ENCODE peak calls at places on chromosomes 16 and 17, in five cellular contexts. One of them, this sample, is unnamed. For H3K4me1, the result is how much of the 10 kb centered on the place peaks cover.

GRCh38 chr16:1823821-1824220 is 2.8 kb downstream of the HAGH start:
- DNase-seq in breast epithelium: no peak
- DNase-seq in kidney: no peak
- DNase-seq in left ventricle myocardium inferior: peak
- DNase-seq in upper lobe of right lung: no peak
- DNase-seq in this sample: no peak

GRCh38 chr16:65388592-65388991 is 266.7 kb upstream of the CDH11 start:
- DNase-seq in breast epithelium: no peak
- DNase-seq in kidney: no peak
- DNase-seq in upper lobe of right lung: no peak
- DNase-seq in left ventricle myocardium inferior: no peak
- DNase-seq in this sample: no peak

GRCh38 chr16:10619271-10619849 is 39.0 kb upstream of the EMP2 start:
- DNase-seq in kidney: no peak
- DNase-seq in left ventricle myocardium inferior: peak
- DNase-seq in breast epithelium: peak
- DNase-seq in upper lobe of right lung: peak
- DNase-seq in this sample: no peak

GRCh38 chr16:6725634-6726331 is 606.9 kb upstream of the RBFOX1 start:
- DNase-seq in left ventricle myocardium inferior: no peak
- DNase-seq in upper lobe of right lung: no peak
- DNase-seq in breast epithelium: no peak
- DNase-seq in kidney: no peak
- DNase-seq in this sample: no peak

GRCh38 chr16:49749816-49750215 is 106.1 kb downstream of the ZNF423 start:
- DNase-seq in kidney: no peak
- DNase-seq in breast epithelium: no peak
- DNase-seq in left ventricle myocardium inferior: no peak
- DNase-seq in upper lobe of right lung: no peak
- DNase-seq in this sample: no peak

GRCh38 chr16:75256059-75256870 is 4.8 kb upstream of the BCAR1 start:
- DNase-seq in upper lobe of right lung: peak
- DNase-seq in breast epithelium: no peak
- DNase-seq in left ventricle myocardium inferior: no peak
- DNase-seq in kidney: peak
- DNase-seq in this sample: no peak

GRCh38 chr17:42659079-42659931 is at the start of gene TUBG2:
- DNase-seq in upper lobe of right lung: peak
- DNase-seq in breast epithelium: peak
- DNase-seq in kidney: peak
- DNase-seq in left ventricle myocardium inferior: peak
- DNase-seq in this sample: peak

GRCh38 chr17:80408872-80409271 is 6.1 kb upstream of the ENDOV start:
- DNase-seq in kidney: no peak
- DNase-seq in breast epithelium: no peak
- DNase-seq in left ventricle myocardium inferior: no peak
- DNase-seq in upper lobe of right lung: no peak
- DNase-seq in this sample: no peak

GRCh38 chr16:27426423-27427408 is 24.7 kb downstream of the IL21R start:
- DNase-seq in left ventricle myocardium inferior: no peak
- DNase-seq in breast epithelium: peak
- DNase-seq in upper lobe of right lung: peak
- DNase-seq in kidney: no peak
- DNase-seq in this sample: peak

GRCh38 chr17:19317359-19318095 is 45.0 kb downstream of the B9D1 start:
- DNase-seq in left ventricle myocardium inferior: peak
- DNase-seq in upper lobe of right lung: peak
- DNase-seq in kidney: peak
- DNase-seq in breast epithelium: peak
- DNase-seq in this sample: peak

GRCh38 chr17:16001498-16001897 is 1.9 kb downstream of the TTC19 start:
- DNase-seq in kidney: no peak
- DNase-seq in breast epithelium: no peak
- DNase-seq in left ventricle myocardium inferior: no peak
- DNase-seq in upper lobe of right lung: no peak
- DNase-seq in this sample: no peak

GRCh38 chr17:40354191-40355122 is 10.1 kb downstream of the GJD3 start:
- DNase-seq in left ventricle myocardium inferior: no peak
- DNase-seq in upper lobe of right lung: no peak
- DNase-seq in breast epithelium: no peak
- DNase-seq in kidney: peak
- DNase-seq in this sample: no peak

GRCh38 chr16:22369221-22369811 is 5.1 kb downstream of the CDR2 start:
- DNase-seq in left ventricle myocardium inferior: no peak
- DNase-seq in breast epithelium: no peak
- DNase-seq in kidney: no peak
- DNase-seq in upper lobe of right lung: no peak
- DNase-seq in this sample: no peak

GRCh38 chr17:46056800-46057304 is 57.8 kb downstream of the STH start:
- DNase-seq in kidney: no peak
- DNase-seq in breast epithelium: no peak
- DNase-seq in upper lobe of right lung: no peak
- DNase-seq in left ventricle myocardium inferior: no peak
- DNase-seq in this sample: no peak

GRCh38 chr17:32783602-32784001 is 93.3 kb downstream of the MYO1D start:
- DNase-seq in left ventricle myocardium inferior: no peak
- DNase-seq in upper lobe of right lung: no peak
- DNase-seq in breast epithelium: no peak
- DNase-seq in kidney: no peak
- DNase-seq in this sample: no peak

GRCh38 chr17:55005520-55005919 is 37.0 kb downstream of the STXBP4 start:
- DNase-seq in kidney: no peak
- DNase-seq in upper lobe of right lung: no peak
- DNase-seq in left ventricle myocardium inferior: no peak
- DNase-seq in breast epithelium: no peak
- DNase-seq in this sample: no peak

GRCh38 chr17:21041753-21042433 is 918 bp downstream of the USP22 start:
- DNase-seq in left ventricle myocardium inferior: peak
- DNase-seq in upper lobe of right lung: peak
- DNase-seq in kidney: peak
- DNase-seq in breast epithelium: peak
- DNase-seq in this sample: peak

GRCh38 chr16:57480127-57480753 is 6.1 kb downstream of the DOK4 start:
- DNase-seq in upper lobe of right lung: peak
- DNase-seq in breast epithelium: no peak
- DNase-seq in left ventricle myocardium inferior: peak
- DNase-seq in kidney: peak
- DNase-seq in this sample: no peak

GRCh38 chr16:49564577-49565224 is 191.1 kb downstream of the C16orf78 start:
- DNase-seq in breast epithelium: no peak
- DNase-seq in upper lobe of right lung: no peak
- DNase-seq in kidney: no peak
- DNase-seq in left ventricle myocardium inferior: no peak
- DNase-seq in this sample: no peak

GRCh38 chr16:86431540-86431939 is 78.8 kb upstream of the FOXF1 start:
- DNase-seq in left ventricle myocardium inferior: no peak
- DNase-seq in upper lobe of right lung: no peak
- DNase-seq in kidney: no peak
- DNase-seq in breast epithelium: no peak
- DNase-seq in this sample: no peak

GRCh38 chr16:65410801-65411200 is 288.9 kb upstream of the CDH11 start:
- DNase-seq in kidney: no peak
- DNase-seq in breast epithelium: no peak
- DNase-seq in left ventricle myocardium inferior: no peak
- DNase-seq in upper lobe of right lung: no peak
- DNase-seq in this sample: no peak

GRCh38 chr17:394718-395095 is 42.1 kb upstream of the RPH3AL start:
- DNase-seq in breast epithelium: no peak
- DNase-seq in left ventricle myocardium inferior: no peak
- DNase-seq in upper lobe of right lung: no peak
- DNase-seq in kidney: peak
- DNase-seq in this sample: no peak

GRCh38 chr17:8963665-8964258 is 1.7 kb downstream of the PIK3R5 start:
- DNase-seq in left ventricle myocardium inferior: no peak
- DNase-seq in breast epithelium: no peak
- DNase-seq in upper lobe of right lung: no peak
- DNase-seq in kidney: no peak
- DNase-seq in this sample: peak

GRCh38 chr17:78933959-78934568 is 8.9 kb upstream of the TIMP2 start:
- DNase-seq in breast epithelium: peak
- DNase-seq in upper lobe of right lung: peak
- DNase-seq in kidney: peak
- DNase-seq in left ventricle myocardium inferior: peak
- DNase-seq in this sample: peak

GRCh38 chr16:17467923-17468540 is 2.7 kb downstream of the XYLT1 start:
- DNase-seq in upper lobe of right lung: peak
- DNase-seq in left ventricle myocardium inferior: peak
- DNase-seq in breast epithelium: peak
- DNase-seq in kidney: peak
- DNase-seq in this sample: peak

GRCh38 chr16:4661661-4662060 is 31.7 kb upstream of the NUDT16L1 start:
- DNase-seq in upper lobe of right lung: peak
- DNase-seq in kidney: no peak
- DNase-seq in breast epithelium: no peak
- DNase-seq in left ventricle myocardium inferior: no peak
- DNase-seq in this sample: no peak

GRCh38 chr17:7017827-7018200 is 5.0 kb upstream of the BCL6B start:
- DNase-seq in left ventricle myocardium inferior: no peak
- DNase-seq in kidney: peak
- DNase-seq in breast epithelium: no peak
- DNase-seq in upper lobe of right lung: no peak
- DNase-seq in this sample: no peak
- H3K4me1 ChIP-seq in left ventricle myocardium inferior: half or more
- H3K4me1 ChIP-seq in kidney: under half
- H3K4me1 ChIP-seq in breast epithelium: under half
- H3K4me1 ChIP-seq in upper lobe of right lung: half or more
- H3K4me1 ChIP-seq in this sample: half or more

DNA sequence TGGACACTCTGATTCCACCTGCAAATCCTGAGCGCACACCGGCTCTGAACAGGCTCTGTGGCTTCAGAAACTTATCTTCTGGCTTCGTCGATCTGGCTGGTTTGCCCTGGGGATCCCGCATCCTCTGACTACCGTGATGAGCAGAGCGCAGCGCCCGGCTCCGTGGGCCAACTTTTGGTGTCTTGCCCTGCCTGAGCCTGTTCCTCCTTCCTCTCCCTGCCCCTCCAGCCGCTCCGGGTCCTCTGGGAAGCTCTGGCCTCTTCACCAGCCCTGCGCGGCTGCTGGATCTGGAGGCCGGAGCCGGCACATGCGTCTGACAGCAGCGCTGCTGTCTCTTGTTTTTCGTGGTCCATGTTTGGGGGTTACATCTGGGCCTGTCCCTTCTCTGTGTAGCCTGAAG is 65.6 kb downstream of the JPH3 start:
- DNase-seq in breast epithelium: no peak
- DNase-seq in upper lobe of right lung: no peak
- DNase-seq in kidney: no peak
- DNase-seq in left ventricle myocardium inferior: no peak
- DNase-seq in this sample: no peak
- H3K27ac ChIP-seq in breast epithelium: no peak
- H3K27ac ChIP-seq in upper lobe of right lung: no peak
- H3K27ac ChIP-seq in kidney: no peak
- H3K27ac ChIP-seq in left ventricle myocardium inferior: no peak
- H3K27ac ChIP-seq in this sample: no peak

GRCh38 chr17:50051082-50051576 is 4.8 kb upstream of the ITGA3 start:
- DNase-seq in kidney: peak
- DNase-seq in upper lobe of right lung: no peak
- DNase-seq in left ventricle myocardium inferior: no peak
- DNase-seq in breast epithelium: no peak
- DNase-seq in this sample: no peak

GRCh38 chr17:50052241-50052788 is 3.6 kb upstream of the ITGA3 start:
- DNase-seq in upper lobe of right lung: no peak
- DNase-seq in kidney: peak
- DNase-seq in left ventricle myocardium inferior: no peak
- DNase-seq in breast epithelium: no peak
- DNase-seq in this sample: no peak

GRCh38 chr17:50051606-50052005 is 4.3 kb upstream of the ITGA3 start:
- DNase-seq in breast epithelium: no peak
- DNase-seq in left ventricle myocardium inferior: no peak
- DNase-seq in kidney: peak
- DNase-seq in upper lobe of right lung: no peak
- DNase-seq in this sample: no peak

GRCh38 chr17:50053654-50053960 is 2.3 kb upstream of the ITGA3 start:
- DNase-seq in upper lobe of right lung: no peak
- DNase-seq in left ventricle myocardium inferior: no peak
- DNase-seq in breast epithelium: no peak
- DNase-seq in kidney: no peak
- DNase-seq in this sample: no peak

GRCh38 chr17:50052822-50053653 is 2.9 kb upstream of the ITGA3 start:
- DNase-seq in kidney: peak
- DNase-seq in breast epithelium: no peak
- DNase-seq in upper lobe of right lung: no peak
- DNase-seq in left ventricle myocardium inferior: peak
- DNase-seq in this sample: peak
- H3K4me1 ChIP-seq in kidney: under half
- H3K4me1 ChIP-seq in breast epithelium: under half
- H3K4me1 ChIP-seq in upper lobe of right lung: under half
- H3K4me1 ChIP-seq in left ventricle myocardium inferior: half or more
- H3K4me1 ChIP-seq in this sample: under half

GRCh38 chr16:82884320-82884898 is 257.6 kb downstream of the CDH13 start:
- DNase-seq in breast epithelium: no peak
- DNase-seq in kidney: no peak
- DNase-seq in upper lobe of right lung: no peak
- DNase-seq in left ventricle myocardium inferior: no peak
- DNase-seq in this sample: no peak
- H3K27ac ChIP-seq in breast epithelium: no peak
- H3K27ac ChIP-seq in kidney: no peak
- H3K27ac ChIP-seq in upper lobe of right lung: no peak
- H3K27ac ChIP-seq in left ventricle myocardium inferior: no peak
- H3K27ac ChIP-seq in this sample: no peak

DNA sequence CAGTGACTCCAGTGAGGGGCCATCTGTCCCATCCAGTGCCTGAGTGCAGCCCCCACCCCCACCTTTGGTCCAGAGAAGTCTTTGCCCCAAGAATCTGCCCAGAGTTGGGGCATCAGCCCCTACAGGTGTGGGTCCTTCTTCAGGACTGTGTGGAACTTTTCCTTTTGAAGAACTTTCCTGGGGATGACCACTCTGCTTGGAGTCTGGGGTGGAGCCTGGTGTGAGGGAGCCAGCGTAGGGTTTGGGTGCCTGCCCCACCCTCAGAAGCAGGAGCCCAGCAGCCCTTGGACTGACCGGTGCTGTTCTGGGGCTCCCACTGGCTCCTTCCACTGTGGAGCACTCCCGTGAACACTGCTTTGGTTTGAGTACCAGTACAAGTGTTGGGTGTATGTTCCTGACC is 19.3 kb downstream of the MPRIP start:
- DNase-seq in left ventricle myocardium inferior: no peak
- DNase-seq in breast epithelium: no peak
- DNase-seq in kidney: no peak
- DNase-seq in upper lobe of right lung: peak
- DNase-seq in this sample: no peak
- H3K4me1 ChIP-seq in left ventricle myocardium inferior: half or more
- H3K4me1 ChIP-seq in breast epithelium: under half
- H3K4me1 ChIP-seq in kidney: half or more
- H3K4me1 ChIP-seq in upper lobe of right lung: under half
- H3K4me1 ChIP-seq in this sample: under half

GRCh38 chr16:14187517-14188338 is 116.6 kb downstream of the MRTFB start:
- DNase-seq in kidney: no peak
- DNase-seq in left ventricle myocardium inferior: no peak
- DNase-seq in breast epithelium: no peak
- DNase-seq in upper lobe of right lung: no peak
- DNase-seq in this sample: no peak
- H3K27ac ChIP-seq in kidney: no peak
- H3K27ac ChIP-seq in left ventricle myocardium inferior: peak
- H3K27ac ChIP-seq in breast epithelium: peak
- H3K27ac ChIP-seq in upper lobe of right lung: peak
- H3K27ac ChIP-seq in this sample: peak

GRCh38 chr17:6388416-6388815 is 46.5 kb downstream of the AIPL1 start:
- DNase-seq in breast epithelium: no peak
- DNase-seq in kidney: no peak
- DNase-seq in left ventricle myocardium inferior: no peak
- DNase-seq in upper lobe of right lung: no peak
- DNase-seq in this sample: no peak
- H3K4me1 ChIP-seq in breast epithelium: under half
- H3K4me1 ChIP-seq in kidney: under half
- H3K4me1 ChIP-seq in left ventricle myocardium inferior: under half
- H3K4me1 ChIP-seq in upper lobe of right lung: under half
- H3K4me1 ChIP-seq in this sample: under half